ENCODE peak calls at places on chromosomes 2 and 18, in five cellular contexts. C is mucosa of descending colon, K is neural progenitor cell, O is heart right ventricle, W is lower lobe of right lung. V is an unnamed sample.

GRCh38 chr2:46094689-46095088 is 202.5 kb upstream of the EPAS1 start:
- DNase-seq in O (no peak), W (no peak), K (no peak), C (no peak), V (no peak)

GRCh38 chr2:200943527-200944120 is 19.8 kb downstream of the ORC2 start:
- DNase-seq in W (no peak), K (no peak), O (no peak), C (no peak), V (no peak)

GRCh38 chr2:174259981-174260380 is 11.6 kb upstream of the OLA1 start:
- DNase-seq in W (no peak), O (no peak), C (no peak), K (no peak), V (no peak)

GRCh38 chr2:9423100-9423921 is at the start of the genes CPSF3 and ITGB1BP1:
- DNase-seq in K (peak; percentile 100), W (peak; percentile 98), O (peak; percentile 98), C (peak; percentile 98), V (peak; percentile 99)

GRCh38 chr18:3441290-3441689 is 8.7 kb upstream of the TGIF1 start:
- DNase-seq in K (peak; percentile 51), O (peak; percentile 37), C (no peak), W (no peak), V (peak; percentile 12)

GRCh38 chr18:26556573-26556972 is 8.2 kb upstream of the KCTD1 start:
- DNase-seq in W (no peak), C (no peak), K (no peak), O (no peak), V (no peak)

GRCh38 chr2:73290049-73290839 is 3.1 kb downstream of the EGR4 start:
- DNase-seq in C (no peak), K (peak; percentile 72), W (no peak), O (no peak), V (peak; percentile 15)

GRCh38 chr18:24341361-24341760 is 56.3 kb downstream of the OSBPL1A start:
- DNase-seq in O (no peak), W (no peak), K (no peak), C (no peak), V (no peak)

GRCh38 chr2:125386074-125386473 is 1269.9 kb upstream of the GYPC start:
- DNase-seq in K (peak; percentile 20), C (no peak), W (no peak), O (no peak), V (no peak)

GRCh38 chr2:141796449-141796848 is 334.4 kb downstream of the LRP1B start:
- DNase-seq in K (no peak), O (no peak), C (no peak), W (no peak), V (no peak)

GRCh38 chr2:43224571-43225092 is 1.8 kb downstream of the ZFP36L2 start:
- DNase-seq in O (no peak), K (peak; percentile 64), W (peak; percentile 67), C (no peak), V (peak; percentile 60)

GRCh38 chr2:151774506-151774905 is 40.2 kb upstream of the NEB start:
- DNase-seq in O (no peak), W (no peak), C (no peak), K (no peak), V (no peak)

GRCh38 chr18:48797841-48798255 is 152.9 kb downstream of the SMAD7 start:
- DNase-seq in C (no peak), K (no peak), W (peak; percentile 14), O (no peak), V (peak; percentile 0)

GRCh38 chr2:150919899-150920298 is 341.8 kb downstream of the RBM43 start:
- DNase-seq in C (no peak), O (no peak), W (no peak), K (no peak), V (no peak)

GRCh38 chr18:23887493-23887892 is 127.1 kb upstream of the TTC39C start:
- DNase-seq in K (no peak), W (no peak), O (no peak), C (no peak), V (no peak)

GRCh38 chr2:144114761-144115160 is 405.2 kb downstream of the ZEB2 start:
- DNase-seq in W (no peak), K (no peak), O (no peak), C (no peak), V (no peak)

GRCh38 chr2:236338495-236339184 is 74.4 kb upstream of the ASB18 start:
- DNase-seq in K (peak; percentile 53), W (peak; percentile 59), O (peak; percentile 68), C (no peak), V (peak; percentile 49)

GRCh38 chr2:48114256-48114655 is 208.0 kb upstream of the FBXO11 start:
- DNase-seq in C (no peak), W (no peak), K (no peak), O (no peak), V (no peak)

GRCh38 chr2:120318626-120319025 is 27.3 kb upstream of the INHBB start:
- DNase-seq in O (peak; percentile 44), K (no peak), W (peak; percentile 41), C (no peak), V (no peak)

GRCh38 chr2:216086207-216086893 is 4.6 kb downstream of the TMEM169 start:
- DNase-seq in K (no peak), C (no peak), W (no peak), O (no peak), V (no peak)

GRCh38 chr2:110752871-110753270 is 20.5 kb downstream of the ACOXL start:
- DNase-seq in O (no peak), C (no peak), K (no peak), W (no peak), V (no peak)

GRCh38 chr2:191051825-191052778 is 38.1 kb upstream of the STAT1 start:
- DNase-seq in C (no peak), O (peak; percentile 7), W (no peak), K (peak; percentile 57), V (no peak)

GRCh38 chr18:79553154-79553553 is 126.4 kb upstream of the CTDP1 start:
- DNase-seq in C (peak; percentile 7), W (no peak), O (no peak), K (no peak), V (no peak)
- TF ChIP-seq CTCF in C (no peak), W (no peak), O (no peak), K (no peak), V (no peak)

GRCh38 chr2:186992597-186992996 is 143.6 kb upstream of the ZSWIM2 start:
- DNase-seq in O (no peak), W (no peak), C (no peak), K (no peak), V (no peak)

GRCh38 chr2:186995092-186995491 is 146.1 kb upstream of the ZSWIM2 start:
- DNase-seq in K (no peak), W (no peak), O (no peak), C (no peak), V (no peak)

DNA sequence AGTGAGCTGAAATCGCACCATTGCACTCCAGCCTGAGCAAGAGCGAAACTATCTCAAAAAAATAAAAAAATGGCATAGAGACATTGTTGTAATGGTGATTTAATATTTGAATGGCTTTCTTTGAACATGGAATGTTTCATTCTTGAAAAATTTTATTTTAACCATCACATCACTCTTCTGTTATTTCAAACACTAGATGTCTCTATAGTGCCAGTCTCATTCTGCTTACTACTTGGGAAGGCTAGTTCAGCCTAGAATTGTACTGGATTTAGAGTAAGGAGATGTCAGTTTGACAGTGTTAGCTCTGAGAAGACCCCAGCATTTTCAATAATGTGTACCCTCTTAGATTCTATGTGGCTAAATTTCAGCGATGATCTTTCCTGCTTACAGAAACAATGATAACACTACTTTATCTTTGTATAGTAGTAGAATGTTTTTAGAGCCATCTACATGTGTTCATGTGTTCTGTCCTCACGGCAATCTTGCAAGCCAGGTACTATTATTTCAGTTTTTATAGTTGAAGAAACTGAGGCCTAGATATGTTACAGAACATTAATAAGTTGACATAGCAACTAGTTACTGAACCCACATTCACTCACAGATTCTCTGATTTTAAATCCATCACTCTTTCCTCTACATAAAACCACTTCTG is 142.9 kb upstream of the ZSWIM2 start:
- DNase-seq in O (no peak), C (no peak), K (no peak), W (no peak), V (no peak)
- TF ChIP-seq CTCF in O (peak; percentile 38), C (no peak), K (peak; percentile 13), W (peak; percentile 20), V (no peak)

DNA sequence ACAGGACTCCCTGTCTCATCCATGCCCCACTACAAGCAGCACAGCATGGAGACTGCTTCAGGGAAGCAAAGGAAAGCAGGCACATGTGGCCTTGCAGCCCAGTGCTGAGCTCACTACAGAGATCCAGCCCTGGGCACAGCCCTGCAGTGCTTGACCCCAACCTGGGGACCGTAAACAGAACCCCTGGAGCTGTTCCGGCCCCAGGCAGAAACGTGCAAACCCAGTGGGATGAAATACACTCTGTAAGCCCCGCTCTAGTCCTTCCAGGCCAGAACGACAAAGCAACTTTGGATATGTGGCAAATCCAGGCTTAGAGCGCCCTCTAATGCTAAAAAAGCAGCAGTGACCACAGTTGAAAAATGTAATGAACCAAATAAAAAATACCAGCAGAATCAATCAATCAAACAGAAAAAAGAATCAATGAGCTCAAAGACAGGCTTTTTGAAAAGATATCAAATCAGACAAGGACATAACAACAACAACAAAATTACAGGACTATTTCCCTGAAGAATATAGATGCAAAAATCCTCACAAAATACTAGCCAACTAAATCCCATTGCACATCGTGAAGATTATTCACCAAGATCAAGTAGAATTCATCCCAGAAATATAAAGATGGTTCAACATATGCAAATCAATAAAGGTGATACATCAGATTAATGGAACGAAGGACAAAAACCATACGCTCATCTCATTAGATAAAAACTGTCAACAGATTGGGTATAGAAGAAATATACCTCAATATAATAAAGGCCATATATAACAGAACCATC is 45.6 kb downstream of the ZNF519 start:
- DNase-seq in K (peak; percentile 81), W (no peak), O (no peak), C (no peak), V (peak; percentile 29)
- TF ChIP-seq CTCF in K (peak; percentile 87), W (peak; percentile 49), O (peak; percentile 64), C (peak; percentile 27), V (peak; percentile 69)

GRCh38 chr18:22703883-22704626 is 229.1 kb upstream of the RBBP8 start:
- DNase-seq in C (no peak), W (no peak), O (peak; percentile 29), K (peak; percentile 66), V (peak; percentile 18)
- TF ChIP-seq CTCF in C (peak; percentile 56), W (peak; percentile 88), O (peak; percentile 83), K (peak; percentile 92), V (peak; percentile 93)

GRCh38 chr18:70659026-70659726 is 370.3 kb downstream of the SOCS6 start:
- DNase-seq in K (no peak), W (no peak), C (no peak), O (peak; percentile 31), V (no peak)
- TF ChIP-seq CTCF in K (no peak), W (no peak), C (no peak), O (no peak), V (no peak)

DNA sequence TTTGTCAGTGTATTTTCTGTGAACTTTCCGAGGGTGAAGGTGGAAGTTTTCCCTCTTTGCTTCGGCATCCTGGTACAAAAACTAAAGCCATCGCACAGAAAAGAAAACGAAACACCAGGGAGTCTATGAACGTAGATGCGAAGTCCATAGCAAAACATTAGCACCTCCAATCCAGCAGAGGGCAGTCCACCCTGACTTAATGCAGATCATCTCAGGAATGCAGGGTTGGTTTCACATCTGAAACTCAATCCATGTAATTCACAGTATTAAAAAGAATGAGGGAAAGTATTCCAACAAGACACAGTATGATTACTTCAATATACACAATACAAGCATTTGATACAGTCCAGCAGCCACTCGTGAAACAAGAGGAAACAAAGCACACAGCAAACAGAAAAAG is 70.8 kb downstream of the RTP5 start:
- DNase-seq in O (no peak), W (no peak), C (no peak), K (no peak), V (no peak)
- TF ChIP-seq CTCF in O (no peak), W (peak; percentile 17), C (no peak), K (peak; percentile 38), V (no peak)

V was measured in nephron progenitor cell.